ENCODE peak calls at places on chromosomes 3 and 15, in five cellular contexts. S is astrocyte, V is GM12878, U is left ventricle myocardium inferior, C is IMR-90. L is an unnamed sample.

GRCh38 chr3:64501298-64501906 is 186.4 kb downstream of the ADAMTS9 start:
- DNase-seq in S (peak; percentile 65), V (no peak), U (no peak), C (peak; percentile 97), L (no peak)

GRCh38 chr3:141365206-141365605 is 3.1 kb upstream of the ZBTB38 start:
- DNase-seq in S (no peak), V (no peak), U (no peak), C (no peak), L (no peak)

GRCh38 chr3:155131104-155131503 is 51.0 kb downstream of the MME start:
- DNase-seq in S (peak; percentile 44), V (no peak), U (no peak), C (peak; percentile 92), L (peak; percentile 98)

GRCh38 chr15:28994142-28994829 is 108.5 kb downstream of the APBA2 start:
- DNase-seq in S (no peak), V (no peak), U (no peak), C (no peak), L (no peak)

GRCh38 chr3:117144832-117145231 is 435.3 kb downstream of the TUSC7 start:
- DNase-seq in S (peak; percentile 19), V (no peak), U (no peak), C (peak; percentile 62), L (peak; percentile 46)

GRCh38 chr3:32374788-32375595 is 16.7 kb upstream of the CMTM7 start:
- DNase-seq in S (peak; percentile 48), V (peak; percentile 42), U (no peak), C (peak; percentile 74), L (peak; percentile 73)

GRCh38 chr15:70608156-70608555 is 155.2 kb downstream of the UACA start:
- DNase-seq in S (peak; percentile 81), V (no peak), U (no peak), C (peak; percentile 44), L (no peak)

GRCh38 chr3:129184396-129184656 is 630 bp upstream of the CNBP start:
- DNase-seq in S (no peak), V (no peak), U (no peak), C (no peak), L (no peak)

GRCh38 chr3:130671545-130671944 is 75.1 kb downstream of the PIK3R4 start:
- DNase-seq in S (no peak), V (no peak), U (no peak), C (peak; percentile 16), L (peak; percentile 75)

GRCh38 chr3:195269375-195270078 is 1.4 kb downstream of the XXYLT1 start:
- DNase-seq in S (no peak), V (no peak), U (no peak), C (no peak), L (no peak)

GRCh38 chr15:37100109-37100873 is at the start of gene MEIS2:
- DNase-seq in S (peak; percentile 97), V (peak; percentile 37), U (peak; percentile 94), C (peak; percentile 96), L (peak; percentile 71)

GRCh38 chr3:105912891-105913290 is 44.1 kb upstream of the CBLB start:
- DNase-seq in S (no peak), V (no peak), U (no peak), C (no peak), L (no peak)

GRCh38 chr3:63864008-63864871 is 573 bp downstream of the ATXN7 start:
- DNase-seq in S (no peak), V (no peak), U (peak; percentile 45), C (no peak), L (no peak)

GRCh38 chr3:100230715-100231114 is 30.1 kb upstream of the TBC1D23 start:
- DNase-seq in S (peak; percentile 25), V (no peak), U (no peak), C (no peak), L (peak; percentile 29)

GRCh38 chr3:557972-558371 is 361.4 kb downstream of the CHL1 start:
- DNase-seq in S (no peak), V (peak; percentile 39), U (no peak), C (no peak), L (no peak)

GRCh38 chr15:81274932-81275341 is 49.0 kb downstream of the STARD5 start:
- DNase-seq in S (peak; percentile 63), V (peak; percentile 82), U (peak; percentile 42), C (peak; percentile 86), L (peak; percentile 58)

GRCh38 chr3:173531602-173532001 is 134.1 kb downstream of the NLGN1 start:
- DNase-seq in S (no peak), V (no peak), U (no peak), C (no peak), L (no peak)

GRCh38 chr3:173529062-173529711 is 131.6 kb downstream of the NLGN1 start:
- DNase-seq in S (peak; percentile 6), V (no peak), U (no peak), C (peak; percentile 4), L (peak; percentile 29)
- TF ChIP-seq CTCF in S (peak; percentile 20), V (peak; percentile 47), U (no peak), C (peak; percentile 22), L (peak; percentile 74)

GRCh38 chr15:60384526-60385127 is 13.2 kb downstream of the ANXA2 start:
- DNase-seq in S (no peak), V (no peak), U (no peak), C (no peak), L (no peak)
- H3K4me3 ChIP-seq in S (no peak overlapping the region), V (no peak overlapping the region), U (no peak overlapping the region), C (no peak overlapping the region), L (no peak overlapping the region)

GRCh38 chr3:186102687-186103086 is 6.2 kb downstream of the ETV5 start:
- DNase-seq in S (no peak), V (no peak), U (no peak), C (peak; percentile 22), L (no peak)

GRCh38 chr3:186108106-186108940 is 566 bp downstream of the ETV5 start:
- DNase-seq in S (peak; percentile 45), V (no peak), U (peak; percentile 33), C (peak; percentile 66), L (no peak)

GRCh38 chr3:186108941-186109865 is at the start of gene ETV5:
- DNase-seq in S (peak; percentile 99), V (peak; percentile 90), U (peak; percentile 99), C (peak; percentile 99), L (peak; percentile 98)

GRCh38 chr3:186107148-186108105 is 1.5 kb downstream of the ETV5 start:
- DNase-seq in S (peak; percentile 65), V (no peak), U (peak; percentile 58), C (peak; percentile 68), L (peak; percentile 38)

DNA sequence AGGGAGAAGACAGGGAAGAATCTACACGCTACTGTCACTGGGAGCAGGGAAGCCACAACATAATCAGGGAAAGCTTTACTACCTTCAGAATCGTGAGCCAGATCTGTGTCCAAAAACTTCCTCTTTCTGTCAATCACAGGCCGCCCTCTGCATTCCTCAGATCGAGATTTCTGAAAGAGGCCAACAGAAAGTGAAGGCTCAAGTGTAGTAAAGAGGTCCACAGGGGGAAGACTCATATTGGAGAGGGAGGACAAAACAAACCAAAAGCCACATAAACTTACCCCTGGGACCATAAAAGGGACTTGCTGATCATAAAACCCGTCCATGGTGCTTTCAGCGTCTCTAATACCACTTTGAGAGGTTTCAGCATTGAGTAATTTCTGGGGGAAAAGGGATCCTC is 3.3 kb downstream of the ETV5 start:
- DNase-seq in S (no peak), V (no peak), U (no peak), C (no peak), L (no peak)
- H3K27me3 ChIP-seq in S (no peaks in the 10 kb centered on the region), V (no peaks in the 10 kb centered on the region), U (no peaks in the 10 kb centered on the region), C (no peaks in the 10 kb centered on the region), L (no peaks in the 10 kb centered on the region)

GRCh38 chr15:66963710-66964109 is 101.7 kb upstream of the SMAD3 start:
- DNase-seq in S (no peak), V (no peak), U (no peak), C (peak; percentile 22), L (no peak)

GRCh38 chr15:66964111-66964738 is 101.2 kb upstream of the SMAD3 start:
- DNase-seq in S (no peak), V (no peak), U (no peak), C (no peak), L (no peak)

GRCh38 chr15:66964791-66965190 is 100.6 kb upstream of the SMAD3 start:
- DNase-seq in S (no peak), V (no peak), U (no peak), C (no peak), L (no peak)

GRCh38 chr15:66965201-66965900 is 100.1 kb upstream of the SMAD3 start:
- DNase-seq in S (no peak), V (no peak), U (no peak), C (no peak), L (no peak)

DNA sequence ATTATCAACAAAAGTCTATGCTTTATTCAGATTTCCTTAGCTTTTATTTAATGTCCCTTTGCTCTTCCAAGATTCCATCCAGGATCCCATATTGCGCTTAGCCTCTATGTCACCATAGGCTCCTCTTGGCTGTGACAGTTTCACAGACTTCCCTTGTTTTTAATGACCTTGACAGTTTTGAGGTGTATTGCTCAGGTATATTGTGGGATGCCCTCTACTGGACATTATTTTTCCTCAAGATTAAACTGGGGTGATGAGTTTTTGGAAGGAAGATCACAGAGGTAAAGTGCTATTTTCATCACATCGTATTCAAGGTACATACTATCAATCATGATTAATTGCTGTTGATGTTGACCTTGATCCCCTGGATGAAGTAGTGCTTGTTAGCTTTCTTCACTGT is 99.1 kb upstream of the SMAD3 start:
- DNase-seq in S (no peak), V (no peak), U (no peak), C (no peak), L (peak; percentile 39)
- TF ChIP-seq CTCF in S (peak; percentile 15), V (peak; percentile 7), U (no peak), C (peak; percentile 19), L (peak; percentile 37)

GRCh38 chr15:95724908-95725633 is 605.4 kb upstream of the NR2F2 start:
- DNase-seq in S (no peak), V (no peak), U (no peak), C (no peak), L (no peak)
- H3K4me3 ChIP-seq in S (no peak overlapping the region), V (no peak overlapping the region), U (no peak overlapping the region), C (no peak overlapping the region), L (no peak overlapping the region)

DNA sequence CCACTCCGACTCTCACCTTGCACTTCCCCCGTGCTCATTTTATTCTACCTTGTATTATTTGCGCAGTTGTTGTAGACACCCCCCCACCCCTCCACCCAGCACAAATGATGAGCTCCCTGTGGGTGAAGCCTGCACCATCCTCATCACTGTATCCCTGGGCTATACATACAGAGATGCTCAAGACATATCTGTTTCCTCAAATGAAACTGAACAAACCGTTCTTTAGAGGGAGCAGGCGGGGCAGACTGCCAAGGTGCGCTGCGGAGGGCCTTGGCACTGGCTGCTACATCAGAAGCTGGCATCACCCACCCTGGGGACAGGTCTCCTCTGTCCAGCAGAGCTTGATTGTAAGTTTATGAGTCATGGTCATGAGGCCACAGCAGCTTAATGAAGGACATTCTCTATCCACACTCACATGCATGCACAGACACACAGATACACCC is 29.0 kb downstream of the ADCY5 start:
- DNase-seq in S (no peak), V (no peak), U (peak; percentile 77), C (no peak), L (no peak)
- H3K27me3 ChIP-seq in S (peaks cover 10% of the 10 kb centered on the region), V (no peaks in the 10 kb centered on the region), U (no peaks in the 10 kb centered on the region), C (peaks cover 73% of the 10 kb centered on the region), L (peaks cover 8% of the 10 kb centered on the region)

GRCh38 chr3:10950476-10951294 is 41.9 kb upstream of the SLC6A1 start:
- DNase-seq in S (peak; percentile 18), V (no peak), U (no peak), C (peak; percentile 42), L (peak; percentile 32)
- TF ChIP-seq CTCF in S (peak; percentile 63), V (peak; percentile 36), U (peak; percentile 66), C (peak; percentile 58), L (peak; percentile 66)

L was measured in bronchial epithelial cell.